ENCODE peak calls at places on chromosomes 4 and X, in nine cellular contexts. D, G, W, I, B, T, F, O and J are unnamed samples.

GRCh38 chr4:48180234-48180633 is 46.2 kb upstream of the TXK start:
- DNase-seq in D (no peak), W (peak), F (no peak), I (peak), G (peak), O (no peak), B (no peak), T (no peak), J (no peak)

GRCh38 chr4:87321888-87322287 is 794 bp downstream of the HSD17B13 start:
- DNase-seq in W (no peak), T (no peak), I (no peak), O (no peak), B (no peak), G (peak), F (no peak), D (no peak), J (no peak)

GRCh38 chr4:26033389-26033788 is 119.4 kb downstream of the SMIM20 start:
- DNase-seq in O (no peak), F (no peak), W (no peak), T (no peak), B (no peak), D (no peak), G (no peak), I (no peak), J (no peak)

GRCh38 chrX:4091046-4091760 is 377.8 kb upstream of the PRKX start:
- DNase-seq in T (no peak), O (no peak), W (peak), F (no peak), I (no peak), B (no peak), D (no peak), G (no peak), J (no peak)

GRCh38 chrX:35076061-35076460 is 133.5 kb downstream of the FAM47B start:
- DNase-seq in D (no peak), G (no peak), I (no peak), T (no peak), O (no peak), F (no peak), W (no peak), B (no peak), J (no peak)

GRCh38 chr4:182145360-182145905 is 97.8 kb upstream of the TENM3 start:
- DNase-seq in G (peak), D (no peak), F (peak), B (no peak), O (no peak), T (no peak), I (peak), W (no peak), J (no peak)

GRCh38 chr4:88511236-88511635 is 12.3 kb downstream of the PYURF start:
- DNase-seq in T (no peak), D (no peak), I (no peak), B (no peak), G (no peak), O (no peak), W (peak), F (peak), J (no peak)

GRCh38 chr4:52633846-52634245 is 25.3 kb downstream of the USP46 start:
- DNase-seq in T (no peak), B (no peak), D (no peak), G (no peak), I (no peak), W (no peak), O (no peak), F (no peak), J (no peak)

GRCh38 chrX:68901512-68901911 is 72.7 kb downstream of the EFNB1 start:
- DNase-seq in G (no peak), W (no peak), I (no peak), T (no peak), O (no peak), D (no peak), B (no peak), F (no peak), J (no peak)

GRCh38 chrX:21698274-21698673 is 40.1 kb upstream of the KLHL34 start:
- DNase-seq in W (no peak), B (no peak), G (no peak), D (no peak), I (no peak), O (no peak), T (no peak), F (no peak), J (no peak)

GRCh38 chr4:96916731-96917130 is 1076.8 kb downstream of the PDHA2 start:
- DNase-seq in F (no peak), W (no peak), T (no peak), G (no peak), I (no peak), D (no peak), B (no peak), O (no peak), J (no peak)

GRCh38 chr4:86522349-86522748 is 71.8 kb upstream of the PTPN13 start:
- DNase-seq in D (no peak), G (peak), B (no peak), W (no peak), O (no peak), I (peak), T (no peak), F (no peak), J (no peak)

GRCh38 chr4:156053174-156053573 is 99.5 kb upstream of the CTSO start:
- DNase-seq in I (no peak), G (no peak), W (no peak), F (no peak), T (no peak), B (no peak), D (no peak), O (no peak), J (no peak)

GRCh38 chr4:52244773-52245360 is 193.8 kb downstream of the SPATA18 start:
- DNase-seq in D (no peak), B (no peak), I (no peak), F (no peak), W (no peak), O (no peak), T (no peak), G (no peak), J (no peak)

GRCh38 chr4:145954924-145955339 is 16.3 kb upstream of the ZNF827 start:
- DNase-seq in D (no peak), W (peak), F (peak), I (peak), T (no peak), G (peak), O (no peak), B (peak), J (peak)

GRCh38 chr4:31417051-31417450 is 696.9 kb downstream of the PCDH7 start:
- DNase-seq in W (no peak), D (no peak), G (no peak), I (no peak), F (no peak), B (no peak), O (no peak), T (no peak), J (no peak)

GRCh38 chr4:177229331-177229730 is 80.3 kb upstream of the NEIL3 start:
- DNase-seq in F (no peak), T (no peak), D (no peak), G (peak), O (no peak), I (peak), W (peak), B (no peak), J (no peak)

GRCh38 chrX:125395626-125396025 is 76.0 kb downstream of the TEX13C start:
- DNase-seq in O (no peak), G (no peak), F (no peak), B (no peak), I (no peak), T (no peak), W (no peak), D (no peak), J (no peak)

GRCh38 chr4:68342139-68342538 is 7.8 kb downstream of the YTHDC1 start:
- DNase-seq in D (no peak), W (peak), O (no peak), T (no peak), G (peak), I (peak), B (peak), F (peak), J (no peak)

GRCh38 chr4:125317526-125317880 is 2.7 kb downstream of the FAT4 start:
- DNase-seq in F (peak), O (peak), T (no peak), I (peak), B (no peak), W (peak), G (peak), D (no peak), J (no peak)

GRCh38 chr4:132958457-132959263 is 190.4 kb upstream of the PCDH10 start:
- DNase-seq in O (no peak), W (no peak), G (no peak), D (no peak), T (no peak), B (no peak), I (no peak), F (no peak), J (no peak)

GRCh38 chrX:154403192-154403591 is 5.0 kb downstream of the RPL10 start:
- DNase-seq in O (no peak), W (no peak), B (no peak), G (no peak), I (no peak), F (no peak), T (no peak), D (no peak), J (no peak)

GRCh38 chr4:4260185-4260751 is 12.2 kb upstream of the TMEM128 start:
- DNase-seq in G (peak), F (peak), W (peak), T (peak), D (no peak), I (peak), B (no peak), O (peak), J (peak)

GRCh38 chrX:133859860-133860259 is 125.5 kb downstream of the GPC3 start:
- DNase-seq in T (no peak), D (no peak), F (no peak), W (peak), B (no peak), O (no peak), G (peak), I (peak), J (peak)

GRCh38 chr4:63379750-63380522 is 1029.3 kb downstream of the TECRL start:
- DNase-seq in F (no peak), G (no peak), B (no peak), O (no peak), W (no peak), I (no peak), T (no peak), D (no peak), J (no peak)

GRCh38 chr4:53854991-53855885 is 209.2 kb downstream of the CHIC2 start:
- DNase-seq in T (peak), G (peak), W (peak), F (no peak), D (no peak), I (peak), O (no peak), B (no peak), J (no peak)

GRCh38 chr4:83851261-83852084 is 315.6 kb downstream of the GPAT3 start:
- DNase-seq in O (no peak), F (peak), T (no peak), W (peak), B (no peak), I (no peak), G (no peak), D (no peak), J (no peak)

GRCh38 chr4:92381640-92382039 is 77.9 kb downstream of the GRID2 start:
- DNase-seq in W (peak), F (no peak), G (peak), I (peak), O (no peak), B (no peak), T (no peak), D (no peak), J (no peak)

GRCh38 chr4:15910150-15910945 is 28.2 kb downstream of the FGFBP1 start:
- DNase-seq in O (no peak), B (no peak), I (no peak), G (no peak), F (no peak), D (no peak), T (no peak), W (no peak), J (no peak)

GRCh38 chr4:111126340-111126739 is 503.5 kb upstream of the PITX2 start:
- DNase-seq in G (no peak), I (no peak), F (no peak), T (no peak), B (no peak), W (no peak), D (no peak), O (no peak), J (no peak)